ENCODE peak calls at places on chromosomes 12 and 14, in four cellular contexts. I, G, Z and B are unnamed samples.

GRCh38 chr14:76958975-76959710 is 69.4 kb downstream of the IRF2BPL start:
- DNase-seq in Z (peak), G (peak), I (peak), B (peak)

GRCh38 chr14:73025544-73025943 is 1.4 kb downstream of the ZFYVE1 start:
- DNase-seq in I (no peak), G (no peak), Z (no peak), B (no peak)

GRCh38 chr14:91245029-91245428 is 525 bp upstream of the GPR68 start:
- DNase-seq in I (no peak), G (no peak), Z (no peak), B (no peak)

GRCh38 chr12:19783547-19784444 is 344.5 kb downstream of the AEBP2 start:
- DNase-seq in G (no peak), Z (no peak), I (no peak), B (no peak)

GRCh38 chr14:37594238-37594915 is 672 bp downstream of the FOXA1 start:
- DNase-seq in I (peak), G (peak), Z (peak), B (peak)

GRCh38 chr14:34711808-34712712 is 2.3 kb downstream of the CFL2 start:
- DNase-seq in I (no peak), G (no peak), Z (no peak), B (no peak)

GRCh38 chr14:103233328-103233727 is 100.7 kb upstream of the EIF5 start:
- DNase-seq in G (no peak), I (no peak), Z (no peak), B (no peak)

GRCh38 chr12:44874981-44875416 is 1.1 kb downstream of the NELL2 start:
- DNase-seq in I (no peak), Z (no peak), G (no peak), B (peak)

GRCh38 chr12:27674989-27675388 is 21.3 kb upstream of the REP15 start:
- DNase-seq in I (no peak), G (no peak), Z (no peak), B (no peak)

GRCh38 chr12:121061831-121062230 is 22.8 kb upstream of the OASL start:
- DNase-seq in G (peak), I (peak), Z (no peak), B (peak)

GRCh38 chr14:81033841-81034240 is 78.4 kb downstream of the TSHR start:
- DNase-seq in G (no peak), Z (no peak), I (no peak), B (no peak)

GRCh38 chr12:45725631-45726593 is 3.6 kb upstream of the ARID2 start:
- DNase-seq in Z (peak), I (peak), G (no peak), B (peak)

GRCh38 chr14:81234268-81234667 is 13.5 kb upstream of the GTF2A1 start:
- DNase-seq in Z (no peak), G (no peak), I (peak), B (peak)

GRCh38 chr12:51482808-51483532 is 58.3 kb downstream of the SLC4A8 start:
- DNase-seq in G (no peak), I (no peak), Z (no peak), B (no peak)

DNA sequence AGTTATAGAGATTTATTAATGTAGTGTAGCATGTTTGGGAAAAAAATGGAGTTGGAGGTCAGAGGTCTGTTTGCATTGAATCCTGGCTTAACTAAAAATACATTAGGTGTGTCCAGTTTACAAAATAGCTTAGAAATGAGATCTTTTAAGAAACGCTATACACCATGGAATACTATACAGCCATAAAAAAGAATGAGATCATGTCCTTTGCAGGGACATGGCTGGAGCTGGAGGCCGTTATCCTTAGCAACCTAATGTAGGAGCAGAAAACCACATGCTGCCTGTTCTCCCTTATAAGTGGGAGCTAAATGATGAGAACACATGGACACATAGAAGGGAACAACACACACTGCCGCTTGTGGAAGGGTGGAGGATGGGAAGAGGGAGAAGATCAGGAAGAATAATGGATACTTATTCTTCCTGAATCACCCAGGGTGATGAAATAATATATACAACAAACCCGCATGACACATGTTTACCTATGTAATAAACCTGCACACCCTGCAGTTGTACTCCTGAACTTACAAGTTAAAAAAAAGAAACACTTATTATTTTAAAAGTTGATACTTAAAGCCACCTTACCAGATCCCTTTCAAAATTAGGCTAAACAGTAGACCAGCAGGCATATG is 14.0 kb upstream of the MYRFL start:
- DNase-seq in I (no peak), G (no peak), Z (no peak), B (no peak)
- TF ChIP-seq ELF1 in I (no peak), G (no peak), Z (no peak), B (no peak)

GRCh38 chr12:48025281-48025680 is 21.0 kb upstream of the COL2A1 start:
- DNase-seq in G (no peak), Z (no peak), I (no peak), B (no peak)

GRCh38 chr12:48026081-48026827 is 22.0 kb upstream of the COL2A1 start:
- DNase-seq in I (no peak), Z (no peak), G (no peak), B (no peak)

GRCh38 chr12:48028541-48029400 is 24.5 kb upstream of the COL2A1 start:
- DNase-seq in G (no peak), Z (no peak), I (no peak), B (no peak)

GRCh38 chr12:48029401-48029770 is 25.1 kb upstream of the COL2A1 start:
- DNase-seq in G (no peak), Z (no peak), I (no peak), B (no peak)

DNA sequence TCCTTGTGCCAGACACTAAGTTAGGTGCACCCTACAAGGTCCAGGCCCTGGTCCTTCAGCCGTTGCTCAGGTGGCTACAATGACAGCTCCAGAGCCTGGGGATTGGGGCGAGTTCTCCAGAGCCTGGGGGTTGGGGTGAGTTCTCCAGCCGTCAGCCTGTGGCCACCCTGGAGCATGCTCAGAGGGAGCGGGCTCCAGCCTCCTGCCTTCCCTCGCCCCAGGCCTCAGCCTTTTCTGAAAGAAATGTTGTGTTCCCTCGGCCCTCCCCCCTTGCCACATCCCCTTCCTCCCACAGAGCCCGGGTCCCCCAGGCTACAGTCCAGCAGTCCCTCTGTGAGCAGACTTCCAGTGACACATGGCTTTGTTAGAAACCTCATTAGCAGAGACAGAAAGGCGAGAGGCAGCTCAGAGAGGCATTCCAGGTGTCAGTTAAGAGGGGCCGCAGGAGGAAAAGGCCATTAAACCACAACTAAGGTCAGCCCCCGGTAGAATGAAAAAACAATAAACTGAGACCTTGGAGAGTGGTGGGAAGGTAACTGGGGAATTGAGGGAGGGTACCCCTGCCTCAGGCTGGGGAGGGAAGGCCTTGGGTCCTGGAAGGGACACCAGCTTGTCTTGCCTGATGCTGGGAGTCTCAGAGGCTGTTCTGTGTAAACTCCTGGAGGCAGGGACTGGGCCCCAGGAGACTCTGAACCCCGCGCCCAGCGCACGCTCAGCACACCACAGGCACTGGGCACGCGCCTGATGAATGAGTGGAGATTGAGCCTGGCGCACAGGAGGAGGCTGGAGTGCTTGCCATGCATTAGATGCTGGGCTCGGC is 23.1 kb upstream of the COL2A1 start:
- DNase-seq in I (no peak), G (no peak), Z (no peak), B (no peak)
- H3K9ac ChIP-seq in I (peak), G (no peak), Z (no peak), B (no peak)

GRCh38 chr14:94373708-94374107 is 14.7 kb downstream of the SERPINA1 start:
- DNase-seq in G (peak), Z (no peak), I (no peak), B (no peak)
- TF ChIP-seq ELF1 in G (no peak), Z (no peak), I (no peak), B (no peak)

GRCh38 chr12:50353404-50353803 is 43.0 kb downstream of the FAM186A start:
- DNase-seq in G (no peak), I (no peak), Z (no peak), B (no peak)

GRCh38 chr12:50354908-50355307 is 41.5 kb downstream of the FAM186A start:
- DNase-seq in I (no peak), G (no peak), Z (no peak), B (no peak)

GRCh38 chr12:50351120-50352043 is 45.0 kb downstream of the FAM186A start:
- DNase-seq in I (peak), Z (peak), G (no peak), B (no peak)

GRCh38 chr12:50355365-50355764 is 41.0 kb downstream of the FAM186A start:
- DNase-seq in G (no peak), I (no peak), Z (no peak), B (no peak)

DNA sequence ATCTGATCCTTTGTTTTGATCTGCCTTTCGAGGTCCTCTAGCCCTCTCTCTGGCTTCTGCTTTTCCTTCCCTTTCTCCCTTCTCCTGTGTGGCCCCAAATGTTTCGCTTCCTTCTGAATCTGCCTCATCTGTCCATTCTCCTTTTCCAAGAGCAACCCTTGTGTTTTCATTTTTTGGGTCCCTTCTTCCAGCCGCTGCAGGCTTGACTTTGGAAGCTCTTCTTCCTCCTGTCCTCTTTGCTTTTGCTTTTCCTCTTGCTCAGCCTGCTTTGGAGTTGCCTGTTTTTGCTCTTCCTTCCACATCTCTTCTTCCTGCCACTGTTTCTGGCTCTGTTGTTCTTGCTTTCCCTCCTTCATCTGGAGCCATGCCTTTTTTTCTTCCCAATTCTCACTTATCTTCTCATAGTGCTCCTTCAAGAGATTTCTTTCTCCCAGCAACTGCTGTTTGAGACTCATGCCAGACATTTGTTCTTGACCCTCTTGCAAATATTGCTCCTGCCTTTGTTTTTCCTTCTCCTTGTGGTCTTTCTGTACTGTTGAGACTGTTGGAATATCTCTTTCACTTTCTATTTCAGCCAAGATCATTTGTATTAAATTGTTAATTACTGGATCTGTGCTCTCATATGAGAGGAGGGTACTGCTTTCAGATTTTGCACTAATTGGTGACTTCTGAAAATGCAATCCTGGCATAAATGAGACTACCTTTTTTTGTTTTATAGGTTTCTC is 42.4 kb downstream of the FAM186A start:
- DNase-seq in G (no peak), I (no peak), Z (no peak), B (no peak)
- H3K9ac ChIP-seq in G (no peak), I (no peak), Z (no peak), B (no peak)

DNA sequence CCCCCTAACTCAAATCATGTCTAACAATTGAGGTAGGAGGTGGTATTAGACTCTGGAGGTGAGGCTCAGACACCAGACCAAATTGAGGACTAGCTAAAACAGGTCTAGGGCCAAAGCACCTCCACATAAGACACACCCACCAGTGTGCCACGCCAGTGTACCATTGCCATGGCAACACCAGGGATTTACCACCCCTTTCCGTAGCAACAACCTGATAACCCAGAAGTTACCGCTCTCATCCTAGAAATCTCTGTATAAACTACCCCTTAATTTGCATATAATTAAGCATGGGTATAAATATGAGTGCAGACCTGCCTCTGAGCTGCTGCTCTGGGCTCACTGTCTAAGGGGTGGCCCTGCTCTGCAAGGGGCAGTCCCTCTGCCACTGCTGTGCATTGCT is 57.4 kb upstream of the PPP2R5C start:
- DNase-seq in G (no peak), Z (no peak), I (no peak), B (no peak)
- TF ChIP-seq ELF1 in G (no peak), Z (no peak), I (no peak), B (no peak)

DNA sequence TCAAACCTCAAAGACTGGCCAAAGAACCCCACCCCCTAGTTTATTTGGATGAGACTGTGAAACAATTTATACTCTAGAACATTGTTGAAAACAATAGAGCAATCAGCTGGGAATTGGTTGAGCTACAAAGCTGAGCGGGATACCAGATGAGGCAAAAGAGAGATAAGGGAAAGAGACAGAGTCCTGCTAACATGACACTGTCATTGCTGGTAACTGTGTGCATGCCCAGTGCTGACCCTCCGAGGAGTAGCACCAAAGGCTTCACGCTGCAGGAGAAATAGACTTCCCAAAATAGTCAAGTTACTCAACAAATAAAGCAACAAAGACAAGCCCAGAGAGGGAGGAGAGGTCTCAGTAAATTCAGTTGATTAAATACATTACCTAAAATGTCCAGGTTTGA is 63.6 kb downstream of the RASSF8 start:
- DNase-seq in G (no peak), I (no peak), Z (no peak), B (no peak)
- H3K9ac ChIP-seq in G (no peak), I (no peak), Z (no peak), B (no peak)